ENCODE peak calls at places on chromosomes 6 and 20, in ten cellular contexts. Q, N, T, I, V, F, C, S, M and W are unnamed samples.

GRCh38 chr6:149925974-149926777 is 3.3 kb upstream of the RAET1G start:
- DNase-seq in Q (peak), N (peak), T (peak), I (peak), V (peak), F (peak), C (peak), S (peak), M (peak), W (peak)

GRCh38 chr6:127547215-127547614 is 28.1 kb upstream of the MTCL3 start:
- DNase-seq in Q (no peak), N (peak), T (no peak), I (no peak), V (no peak), F (no peak), C (no peak), S (no peak), M (no peak), W (peak)

GRCh38 chr6:169700296-169700695 is 1.5 kb downstream of the WDR27 start:
- DNase-seq in Q (no peak), N (no peak), T (no peak), I (no peak), V (no peak), F (no peak), C (peak), S (no peak), M (no peak), W (no peak)

GRCh38 chr6:129744201-129744879 is 34.4 kb upstream of the ARHGAP18 start:
- DNase-seq in Q (no peak), N (peak), T (no peak), I (no peak), V (no peak), F (peak), C (peak), S (no peak), M (no peak), W (peak)

GRCh38 chr6:127117979-127118504 is 429 bp upstream of the RSPO3 start:
- DNase-seq in Q (no peak), N (peak), T (peak), I (no peak), V (no peak), F (no peak), C (peak), S (no peak), M (no peak), W (no peak)

GRCh38 chr6:151765444-151765886 is 42.0 kb upstream of the ESR1 start:
- DNase-seq in Q (no peak), N (peak), T (no peak), I (no peak), V (no peak), F (peak), C (peak), S (peak), M (peak), W (peak)

GRCh38 chr6:17984822-17985660 is 2.4 kb downstream of the KIF13A start:
- DNase-seq in Q (no peak), N (no peak), T (no peak), I (no peak), V (no peak), F (no peak), C (no peak), S (no peak), M (no peak), W (no peak)

GRCh38 chr6:141463237-141463977 is 669.3 kb upstream of the GJE1 start:
- DNase-seq in Q (no peak), N (no peak), T (no peak), I (no peak), V (no peak), F (no peak), C (peak), S (no peak), M (no peak), W (no peak)

GRCh38 chr6:157644043-157644810 is 178.8 kb upstream of the SNX9 start:
- DNase-seq in Q (no peak), N (no peak), T (no peak), I (no peak), V (no peak), F (no peak), C (no peak), S (no peak), M (no peak), W (peak)

GRCh38 chr20:42338274-42339172 is 720.3 kb upstream of the CHD6 start:
- DNase-seq in Q (no peak), N (no peak), T (no peak), I (no peak), V (no peak), F (no peak), C (no peak), S (no peak), M (no peak), W (no peak)

GRCh38 chr6:44856495-44856878 is 469.0 kb downstream of the CDC5L start:
- DNase-seq in Q (no peak), N (no peak), T (no peak), I (no peak), V (no peak), F (no peak), C (no peak), S (no peak), M (no peak), W (no peak)

GRCh38 chr6:13445005-13445743 is 42.2 kb downstream of the GFOD1 start:
- DNase-seq in Q (no peak), N (peak), T (peak), I (no peak), V (no peak), F (no peak), C (no peak), S (no peak), M (no peak), W (no peak)

GRCh38 chr6:27553123-27553904 is 80.4 kb upstream of the ZNF184 start:
- DNase-seq in Q (no peak), N (no peak), T (no peak), I (peak), V (no peak), F (no peak), C (peak), S (no peak), M (no peak), W (peak)

GRCh38 chr20:35883341-35883777 is 70.9 kb downstream of the SCAND1 start:
- DNase-seq in Q (no peak), N (no peak), T (no peak), I (no peak), V (no peak), F (no peak), C (no peak), S (no peak), M (no peak), W (no peak)

GRCh38 chr6:122116912-122117663 is 282.4 kb upstream of the HSF2 start:
- DNase-seq in Q (no peak), N (no peak), T (no peak), I (no peak), V (no peak), F (no peak), C (no peak), S (no peak), M (no peak), W (no peak)

GRCh38 chr6:170137176-170137891 is 153.5 kb downstream of the DLL1 start:
- DNase-seq in Q (no peak), N (no peak), T (no peak), I (peak), V (no peak), F (no peak), C (no peak), S (no peak), M (no peak), W (no peak)

GRCh38 chr6:148287979-148288378 is 54.7 kb upstream of the SASH1 start:
- DNase-seq in Q (no peak), N (no peak), T (no peak), I (no peak), V (no peak), F (no peak), C (no peak), S (no peak), M (no peak), W (no peak)

GRCh38 chr20:58192065-58192464 is 36.4 kb downstream of the ANKRD60 start:
- DNase-seq in Q (no peak), N (no peak), T (no peak), I (no peak), V (no peak), F (no peak), C (no peak), S (no peak), M (no peak), W (no peak)

GRCh38 chr6:110285306-110286060 is 72.7 kb downstream of the METTL24 start:
- DNase-seq in Q (no peak), N (peak), T (no peak), I (no peak), V (no peak), F (no peak), C (no peak), S (no peak), M (no peak), W (peak)

GRCh38 chr6:44464527-44465310 is 77.2 kb downstream of the CDC5L start:
- DNase-seq in Q (no peak), N (no peak), T (no peak), I (no peak), V (no peak), F (no peak), C (no peak), S (no peak), M (no peak), W (no peak)

GRCh38 chr6:71388846-71389543 is 100.4 kb downstream of the OGFRL1 start:
- DNase-seq in Q (no peak), N (no peak), T (no peak), I (no peak), V (no peak), F (no peak), C (no peak), S (no peak), M (no peak), W (no peak)

GRCh38 chr20:10622657-10623418 is 51.0 kb downstream of the JAG1 start:
- DNase-seq in Q (no peak), N (no peak), T (no peak), I (no peak), V (no peak), F (no peak), C (peak), S (no peak), M (no peak), W (no peak)

GRCh38 chr6:166629628-166630027 is 2.6 kb upstream of the RPS6KA2 start:
- DNase-seq in Q (no peak), N (no peak), T (no peak), I (no peak), V (no peak), F (no peak), C (peak), S (no peak), M (no peak), W (no peak)

GRCh38 chr6:169035381-169036280 is 218.0 kb downstream of the THBS2 start:
- DNase-seq in Q (no peak), N (no peak), T (no peak), I (no peak), V (peak), F (no peak), C (peak), S (no peak), M (no peak), W (no peak)